ENCODE peak calls at places on chromosomes 2 and 18, in four cellular contexts. T is endothelial cell, X is Daoy, Q is H4. G is an unnamed sample.

GRCh38 chr2:25375371-25375988 is 33.8 kb upstream of the DNMT3A start:
- DNase-seq in T (no peak), X (no peak), Q (no peak), G (no peak)

GRCh38 chr2:2641541-2642410 is 310.7 kb upstream of the MYT1L start:
- DNase-seq in T (no peak), X (peak), Q (no peak), G (no peak)

GRCh38 chr18:13246121-13246520 is 27.6 kb downstream of the LDLRAD4 start:
- DNase-seq in T (no peak), X (no peak), Q (no peak), G (no peak)

GRCh38 chr18:75211721-75212625 is 1.4 kb downstream of the TSHZ1 start:
- DNase-seq in T (peak), X (peak), Q (peak), G (no peak)

GRCh38 chr18:77339093-77339492 is 89.4 kb downstream of the GALR1 start:
- DNase-seq in T (no peak), X (no peak), Q (no peak), G (no peak)

GRCh38 chr2:28833740-28834139 is 23.1 kb downstream of the SPDYA start:
- DNase-seq in T (no peak), X (no peak), Q (no peak), G (no peak)

GRCh38 chr2:205714058-205714776 is 31.9 kb downstream of the NRP2 start:
- DNase-seq in T (no peak), X (peak), Q (peak), G (no peak)

GRCh38 chr2:217066510-217067270 is 206.8 kb upstream of the TNP1 start:
- DNase-seq in T (no peak), X (no peak), Q (peak), G (no peak)

GRCh38 chr2:31300309-31300708 is 66.4 kb downstream of the EHD3 start:
- DNase-seq in T (no peak), X (no peak), Q (no peak), G (no peak)

GRCh38 chr18:61398961-61399632 is 65.9 kb downstream of the CDH20 start:
- DNase-seq in T (no peak), X (peak), Q (no peak), G (no peak)

G was measured in foreskin melanocyte.